ENCODE peak calls at places on chromosomes 13 and 19, in ten cellular contexts. One of them, this sample, is unnamed.

GRCh38 chr19:54148158-54148557 is 10.6 kb downstream of the CNOT3 start:
- DNase-seq in esophagus squamous epithelium: no peak
- DNase-seq in HCT116: no peak
- DNase-seq in A673: no peak
- DNase-seq in lower lobe of right lung: no peak
- DNase-seq in astrocyte: no peak
- DNase-seq in AG04450: no peak
- DNase-seq in uterus: no peak
- DNase-seq in tibial nerve: no peak
- DNase-seq in left lung: peak
- DNase-seq in this sample: no peak

GRCh38 chr13:51435002-51435578 is 17.7 kb downstream of the INTS6 start:
- DNase-seq in esophagus squamous epithelium: no peak
- DNase-seq in HCT116: no peak
- DNase-seq in A673: peak
- DNase-seq in lower lobe of right lung: no peak
- DNase-seq in astrocyte: no peak
- DNase-seq in AG04450: no peak
- DNase-seq in uterus: no peak
- DNase-seq in tibial nerve: no peak
- DNase-seq in left lung: no peak
- DNase-seq in this sample: peak

GRCh38 chr13:31131470-31131961 is 30.2 kb downstream of the HSPH1 start:
- DNase-seq in esophagus squamous epithelium: no peak
- DNase-seq in HCT116: no peak
- DNase-seq in A673: no peak
- DNase-seq in lower lobe of right lung: no peak
- DNase-seq in astrocyte: no peak
- DNase-seq in AG04450: no peak
- DNase-seq in uterus: no peak
- DNase-seq in tibial nerve: no peak
- DNase-seq in left lung: no peak
- DNase-seq in this sample: no peak

GRCh38 chr13:50761406-50761805 is 82.1 kb downstream of the DLEU7 start:
- DNase-seq in esophagus squamous epithelium: no peak
- DNase-seq in HCT116: no peak
- DNase-seq in A673: no peak
- DNase-seq in lower lobe of right lung: no peak
- DNase-seq in astrocyte: no peak
- DNase-seq in AG04450: no peak
- DNase-seq in uterus: no peak
- DNase-seq in tibial nerve: no peak
- DNase-seq in left lung: no peak
- DNase-seq in this sample: no peak

GRCh38 chr13:66349945-66350344 is 880.2 kb downstream of the PCDH9 start:
- DNase-seq in esophagus squamous epithelium: no peak
- DNase-seq in HCT116: no peak
- DNase-seq in A673: no peak
- DNase-seq in lower lobe of right lung: no peak
- DNase-seq in astrocyte: no peak
- DNase-seq in AG04450: no peak
- DNase-seq in uterus: no peak
- DNase-seq in tibial nerve: no peak
- DNase-seq in left lung: no peak
- DNase-seq in this sample: no peak

GRCh38 chr19:16144216-16144581 is 714 bp downstream of the HSH2D start:
- DNase-seq in esophagus squamous epithelium: no peak
- DNase-seq in HCT116: no peak
- DNase-seq in A673: no peak
- DNase-seq in lower lobe of right lung: no peak
- DNase-seq in astrocyte: no peak
- DNase-seq in AG04450: no peak
- DNase-seq in uterus: no peak
- DNase-seq in tibial nerve: no peak
- DNase-seq in left lung: no peak
- DNase-seq in this sample: no peak

GRCh38 chr19:13234518-13234917 is 84.3 kb downstream of the IER2 start:
- DNase-seq in esophagus squamous epithelium: no peak
- DNase-seq in HCT116: peak
- DNase-seq in A673: peak
- DNase-seq in lower lobe of right lung: peak
- DNase-seq in astrocyte: no peak
- DNase-seq in AG04450: no peak
- DNase-seq in uterus: peak
- DNase-seq in tibial nerve: no peak
- DNase-seq in left lung: no peak
- DNase-seq in this sample: peak

GRCh38 chr13:111316161-111316730 is 4.2 kb upstream of the TEX29 start:
- DNase-seq in esophagus squamous epithelium: no peak
- DNase-seq in HCT116: no peak
- DNase-seq in A673: no peak
- DNase-seq in lower lobe of right lung: no peak
- DNase-seq in astrocyte: no peak
- DNase-seq in AG04450: no peak
- DNase-seq in uterus: no peak
- DNase-seq in tibial nerve: no peak
- DNase-seq in left lung: no peak
- DNase-seq in this sample: no peak

GRCh38 chr19:50198431-50199253 is 4.8 kb upstream of the MYH14 start:
- DNase-seq in esophagus squamous epithelium: no peak
- DNase-seq in HCT116: no peak
- DNase-seq in A673: no peak
- DNase-seq in lower lobe of right lung: no peak
- DNase-seq in astrocyte: no peak
- DNase-seq in AG04450: no peak
- DNase-seq in uterus: no peak
- DNase-seq in tibial nerve: no peak
- DNase-seq in left lung: no peak
- DNase-seq in this sample: no peak

GRCh38 chr13:20159646-20160345 is 1.1 kb downstream of the GJA3 start:
- DNase-seq in esophagus squamous epithelium: no peak
- DNase-seq in HCT116: no peak
- DNase-seq in A673: peak
- DNase-seq in lower lobe of right lung: no peak
- DNase-seq in astrocyte: peak
- DNase-seq in AG04450: no peak
- DNase-seq in uterus: no peak
- DNase-seq in tibial nerve: no peak
- DNase-seq in left lung: no peak
- DNase-seq in this sample: no peak

GRCh38 chr19:16213076-16213475 is 15.4 kb downstream of the AP1M1 start:
- DNase-seq in esophagus squamous epithelium: no peak
- DNase-seq in HCT116: no peak
- DNase-seq in A673: no peak
- DNase-seq in lower lobe of right lung: no peak
- DNase-seq in astrocyte: no peak
- DNase-seq in AG04450: no peak
- DNase-seq in uterus: no peak
- DNase-seq in tibial nerve: no peak
- DNase-seq in left lung: no peak
- DNase-seq in this sample: no peak

GRCh38 chr19:6021878-6022569 is 44.1 kb upstream of the RANBP3 start:
- DNase-seq in esophagus squamous epithelium: no peak
- DNase-seq in HCT116: peak
- DNase-seq in A673: peak
- DNase-seq in lower lobe of right lung: peak
- DNase-seq in astrocyte: peak
- DNase-seq in AG04450: peak
- DNase-seq in uterus: peak
- DNase-seq in tibial nerve: peak
- DNase-seq in left lung: peak
- DNase-seq in this sample: peak

GRCh38 chr19:43465468-43466120 is at the start of gene LYPD3:
- DNase-seq in esophagus squamous epithelium: no peak
- DNase-seq in HCT116: peak
- DNase-seq in A673: no peak
- DNase-seq in lower lobe of right lung: no peak
- DNase-seq in astrocyte: no peak
- DNase-seq in AG04450: no peak
- DNase-seq in uterus: peak
- DNase-seq in tibial nerve: no peak
- DNase-seq in left lung: peak
- DNase-seq in this sample: no peak

GRCh38 chr19:38793671-38794070 is 4.7 kb downstream of the LGALS7B start:
- DNase-seq in esophagus squamous epithelium: no peak
- DNase-seq in HCT116: no peak
- DNase-seq in A673: no peak
- DNase-seq in lower lobe of right lung: no peak
- DNase-seq in astrocyte: no peak
- DNase-seq in AG04450: no peak
- DNase-seq in uterus: no peak
- DNase-seq in tibial nerve: no peak
- DNase-seq in left lung: no peak
- DNase-seq in this sample: no peak

GRCh38 chr13:41652735-41653361 is 195.5 kb downstream of the RGCC start:
- DNase-seq in esophagus squamous epithelium: no peak
- DNase-seq in HCT116: peak
- DNase-seq in A673: peak
- DNase-seq in lower lobe of right lung: no peak
- DNase-seq in astrocyte: no peak
- DNase-seq in AG04450: peak
- DNase-seq in uterus: no peak
- DNase-seq in tibial nerve: no peak
- DNase-seq in left lung: no peak
- DNase-seq in this sample: peak

GRCh38 chr19:14558370-14559066 is 13.3 kb downstream of the NDUFB7 start:
- DNase-seq in esophagus squamous epithelium: no peak
- DNase-seq in HCT116: no peak
- DNase-seq in A673: no peak
- DNase-seq in lower lobe of right lung: no peak
- DNase-seq in astrocyte: no peak
- DNase-seq in AG04450: no peak
- DNase-seq in uterus: no peak
- DNase-seq in tibial nerve: no peak
- DNase-seq in left lung: peak
- DNase-seq in this sample: no peak

GRCh38 chr13:41614671-41615519 is 157.5 kb downstream of the RGCC start:
- DNase-seq in esophagus squamous epithelium: no peak
- DNase-seq in HCT116: no peak
- DNase-seq in A673: no peak
- DNase-seq in lower lobe of right lung: no peak
- DNase-seq in astrocyte: peak
- DNase-seq in AG04450: no peak
- DNase-seq in uterus: peak
- DNase-seq in tibial nerve: no peak
- DNase-seq in left lung: no peak
- DNase-seq in this sample: no peak

GRCh38 chr13:49435992-49436391 is 7.9 kb downstream of the CAB39L start:
- DNase-seq in esophagus squamous epithelium: no peak
- DNase-seq in HCT116: no peak
- DNase-seq in A673: no peak
- DNase-seq in lower lobe of right lung: no peak
- DNase-seq in astrocyte: peak
- DNase-seq in AG04450: no peak
- DNase-seq in uterus: no peak
- DNase-seq in tibial nerve: no peak
- DNase-seq in left lung: no peak
- DNase-seq in this sample: no peak
- H3K27ac ChIP-seq in esophagus squamous epithelium: no peak
- H3K27ac ChIP-seq in HCT116: no peak
- H3K27ac ChIP-seq in A673: no peak
- H3K27ac ChIP-seq in lower lobe of right lung: no peak
- H3K27ac ChIP-seq in astrocyte: no peak
- H3K27ac ChIP-seq in AG04450: no peak
- H3K27ac ChIP-seq in uterus: no peak
- H3K27ac ChIP-seq in tibial nerve: peak
- H3K27ac ChIP-seq in left lung: no peak
- H3K27ac ChIP-seq in this sample: no peak

GRCh38 chr19:58546131-58546530 is 2.3 kb downstream of the TRIM28 start:
- DNase-seq in esophagus squamous epithelium: no peak
- DNase-seq in HCT116: no peak
- DNase-seq in A673: no peak
- DNase-seq in lower lobe of right lung: no peak
- DNase-seq in astrocyte: no peak
- DNase-seq in AG04450: no peak
- DNase-seq in uterus: no peak
- DNase-seq in tibial nerve: no peak
- DNase-seq in left lung: no peak
- DNase-seq in this sample: no peak
- H3K4me3 ChIP-seq in esophagus squamous epithelium: peak
- H3K4me3 ChIP-seq in HCT116: peak
- H3K4me3 ChIP-seq in A673: peak
- H3K4me3 ChIP-seq in lower lobe of right lung: peak
- H3K4me3 ChIP-seq in astrocyte: peak
- H3K4me3 ChIP-seq in AG04450: peak
- H3K4me3 ChIP-seq in uterus: peak
- H3K4me3 ChIP-seq in tibial nerve: peak
- H3K4me3 ChIP-seq in left lung: peak
- H3K4me3 ChIP-seq in this sample: peak

GRCh38 chr19:41510484-41510883 is 65.5 kb upstream of the CEACAM21 start:
- DNase-seq in esophagus squamous epithelium: no peak
- DNase-seq in HCT116: no peak
- DNase-seq in A673: no peak
- DNase-seq in lower lobe of right lung: no peak
- DNase-seq in astrocyte: no peak
- DNase-seq in AG04450: no peak
- DNase-seq in uterus: no peak
- DNase-seq in tibial nerve: no peak
- DNase-seq in left lung: no peak
- DNase-seq in this sample: no peak
- H3K27ac ChIP-seq in esophagus squamous epithelium: no peak
- H3K27ac ChIP-seq in HCT116: no peak
- H3K27ac ChIP-seq in A673: no peak
- H3K27ac ChIP-seq in lower lobe of right lung: no peak
- H3K27ac ChIP-seq in astrocyte: no peak
- H3K27ac ChIP-seq in AG04450: no peak
- H3K27ac ChIP-seq in uterus: no peak
- H3K27ac ChIP-seq in tibial nerve: no peak
- H3K27ac ChIP-seq in left lung: no peak
- H3K27ac ChIP-seq in this sample: no peak

GRCh38 chr19:1505012-1505411 is 7.8 kb downstream of the ADAMTSL5 start:
- DNase-seq in esophagus squamous epithelium: no peak
- DNase-seq in HCT116: no peak
- DNase-seq in A673: no peak
- DNase-seq in lower lobe of right lung: no peak
- DNase-seq in astrocyte: no peak
- DNase-seq in AG04450: no peak
- DNase-seq in uterus: no peak
- DNase-seq in tibial nerve: no peak
- DNase-seq in left lung: no peak
- DNase-seq in this sample: no peak

GRCh38 chr19:1507763-1508506 is 4.9 kb downstream of the ADAMTSL5 start:
- DNase-seq in esophagus squamous epithelium: peak
- DNase-seq in HCT116: peak
- DNase-seq in A673: peak
- DNase-seq in lower lobe of right lung: peak
- DNase-seq in astrocyte: peak
- DNase-seq in AG04450: peak
- DNase-seq in uterus: peak
- DNase-seq in tibial nerve: peak
- DNase-seq in left lung: peak
- DNase-seq in this sample: peak

GRCh38 chr19:1508507-1508856 is 4.3 kb downstream of the ADAMTSL5 start:
- DNase-seq in esophagus squamous epithelium: no peak
- DNase-seq in HCT116: no peak
- DNase-seq in A673: no peak
- DNase-seq in lower lobe of right lung: no peak
- DNase-seq in astrocyte: no peak
- DNase-seq in AG04450: no peak
- DNase-seq in uterus: no peak
- DNase-seq in tibial nerve: no peak
- DNase-seq in left lung: no peak
- DNase-seq in this sample: no peak

GRCh38 chr19:1505991-1506881 is 6.6 kb downstream of the ADAMTSL5 start:
- DNase-seq in esophagus squamous epithelium: no peak
- DNase-seq in HCT116: no peak
- DNase-seq in A673: no peak
- DNase-seq in lower lobe of right lung: no peak
- DNase-seq in astrocyte: no peak
- DNase-seq in AG04450: no peak
- DNase-seq in uterus: no peak
- DNase-seq in tibial nerve: no peak
- DNase-seq in left lung: peak
- DNase-seq in this sample: no peak

GRCh38 chr19:1507192-1507660 is 5.6 kb downstream of the ADAMTSL5 start:
- DNase-seq in esophagus squamous epithelium: no peak
- DNase-seq in HCT116: no peak
- DNase-seq in A673: no peak
- DNase-seq in lower lobe of right lung: no peak
- DNase-seq in astrocyte: no peak
- DNase-seq in AG04450: no peak
- DNase-seq in uterus: no peak
- DNase-seq in tibial nerve: no peak
- DNase-seq in left lung: no peak
- DNase-seq in this sample: no peak
- H3K4me3 ChIP-seq in esophagus squamous epithelium: peak
- H3K4me3 ChIP-seq in HCT116: peak
- H3K4me3 ChIP-seq in A673: no peak
- H3K4me3 ChIP-seq in lower lobe of right lung: peak
- H3K4me3 ChIP-seq in astrocyte: no peak
- H3K4me3 ChIP-seq in AG04450: no peak
- H3K4me3 ChIP-seq in uterus: peak
- H3K4me3 ChIP-seq in tibial nerve: no peak
- H3K4me3 ChIP-seq in left lung: no peak
- H3K4me3 ChIP-seq in this sample: no peak